ENCODE peak calls at places on chromosomes 3 and 15, in seven cellular contexts. A is IMR-90, W is mesendoderm, Y is trophoblast cell, G is neuronal stem cell, B is mesenchymal stem cell, U is H9. Q is an unnamed sample.

GRCh38 chr3:183481582-183481981 is 53.2 kb upstream of the MCF2L2 start:
- DNase-seq in B (no peak), G (no peak), U (no peak), A (peak), W (no peak), Y (no peak), Q (peak)

GRCh38 chr3:45227946-45228345 is 1.9 kb upstream of the TMEM158 start:
- DNase-seq in Y (peak), A (no peak), W (no peak), U (peak), G (no peak), B (no peak), Q (no peak)

GRCh38 chr3:77825045-77825827 is 785.3 kb downstream of the ROBO2 start:
- DNase-seq in G (no peak), B (peak), A (peak), Y (peak), U (no peak), W (peak), Q (no peak)

GRCh38 chr3:135927170-135927569 is 38.4 kb upstream of the PPP2R3A start:
- DNase-seq in A (peak), G (no peak), W (no peak), Y (peak), U (no peak), B (no peak), Q (no peak)

GRCh38 chr3:112847692-112848091 is 1.0 kb upstream of the CD200R1L start:
- DNase-seq in Y (no peak), G (no peak), A (no peak), W (no peak), B (no peak), U (no peak), Q (no peak)

GRCh38 chr3:12470111-12470510 is 14.2 kb upstream of the TSEN2 start:
- DNase-seq in U (no peak), G (no peak), B (no peak), Y (peak), A (peak), W (no peak), Q (no peak)

GRCh38 chr15:58462973-58463663 is 31.3 kb downstream of the LIPC start:
- DNase-seq in W (no peak), U (no peak), G (no peak), B (no peak), Y (no peak), A (no peak), Q (no peak)

GRCh38 chr3:29453278-29453961 is 172.5 kb downstream of the RBMS3 start:
- DNase-seq in U (no peak), G (no peak), Y (no peak), B (no peak), W (peak), A (no peak), Q (no peak)

GRCh38 chr15:85312925-85313324 is 67.5 kb upstream of the AKAP13 start:
- DNase-seq in A (peak), U (no peak), Y (peak), W (peak), G (no peak), B (peak), Q (no peak)

GRCh38 chr15:31360158-31360561 is 33.5 kb downstream of the KLF13 start:
- DNase-seq in B (no peak), U (no peak), W (no peak), Y (no peak), A (no peak), G (no peak), Q (no peak)

DNA sequence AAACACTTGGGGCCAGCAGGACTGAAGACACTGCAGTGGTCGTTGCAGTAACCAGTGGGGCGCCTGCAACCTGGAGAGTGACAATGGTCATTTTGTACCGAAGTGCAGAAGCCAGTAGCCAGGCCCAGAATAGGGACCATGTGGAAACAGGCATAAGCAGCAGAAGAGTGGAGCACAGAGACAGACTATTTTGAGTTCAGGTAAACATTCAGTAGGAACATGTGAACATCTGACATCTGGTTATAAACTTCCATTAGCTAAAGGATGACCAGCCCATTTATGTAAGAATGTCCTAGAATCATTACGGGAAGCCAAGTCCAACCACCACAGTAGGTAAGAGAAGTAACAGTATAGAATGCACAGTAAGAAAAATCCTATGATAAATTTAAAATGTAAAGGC is 32.4 kb upstream of the TKT start:
- DNase-seq in G (no peak), A (no peak), B (peak), W (no peak), U (no peak), Y (no peak), Q (no peak)
- H2AK5ac ChIP-seq in G (no peak), A (no peak), B (no peak), W (no peak), U (no peak), Y (no peak), Q (no peak)

GRCh38 chr15:74053941-74054529 is 28.3 kb downstream of the GOLGA6A start:
- DNase-seq in W (peak), G (peak), B (peak), U (peak), A (peak), Y (peak), Q (peak)

GRCh38 chr15:74055804-74056203 is 26.5 kb downstream of the GOLGA6A start:
- DNase-seq in B (no peak), G (no peak), U (no peak), A (no peak), W (no peak), Y (no peak), Q (no peak)

GRCh38 chr15:74050127-74050526 is 32.2 kb downstream of the GOLGA6A start:
- DNase-seq in W (no peak), G (no peak), B (no peak), U (no peak), A (no peak), Y (peak), Q (no peak)

GRCh38 chr15:74050835-74051234 is 31.5 kb downstream of the GOLGA6A start:
- DNase-seq in B (no peak), A (no peak), U (no peak), W (no peak), Y (peak), G (no peak), Q (no peak)

GRCh38 chr15:74053497-74053896 is 28.9 kb downstream of the GOLGA6A start:
- DNase-seq in W (no peak), A (no peak), B (no peak), G (no peak), Y (no peak), U (no peak), Q (no peak)
- H2AK5ac ChIP-seq in W (no peak), A (peak), B (no peak), G (no peak), Y (no peak), U (no peak), Q (no peak)

GRCh38 chr3:81024560-81024959 is 736.9 kb downstream of the GBE1 start:
- DNase-seq in B (no peak), U (no peak), Y (no peak), W (no peak), G (no peak), A (no peak), Q (no peak)

GRCh38 chr3:81027344-81027743 is 734.1 kb downstream of the GBE1 start:
- DNase-seq in B (no peak), Y (no peak), W (no peak), A (no peak), G (no peak), U (no peak), Q (no peak)

DNA sequence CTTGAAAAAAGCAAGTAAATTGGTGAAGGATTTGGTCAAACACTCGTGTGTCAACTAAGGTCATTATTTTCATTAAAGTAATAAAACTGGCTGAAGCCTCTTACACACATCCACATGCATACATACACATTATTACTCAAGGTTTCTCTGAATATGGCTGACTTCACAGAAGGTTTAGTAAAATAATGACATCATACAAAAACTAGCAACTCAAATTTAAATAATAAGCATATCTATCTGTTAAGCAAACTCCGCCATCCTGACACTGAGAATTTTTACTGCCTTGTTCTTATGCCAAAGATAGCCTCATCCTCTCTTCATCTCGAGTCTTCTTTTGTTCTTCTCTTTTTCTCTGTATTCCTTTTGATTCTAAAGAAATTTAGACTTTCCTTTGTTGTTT is 739.1 kb downstream of the GBE1 start:
- DNase-seq in B (no peak), A (no peak), U (no peak), Y (no peak), W (no peak), G (no peak), Q (no peak)
- H2AK5ac ChIP-seq in B (no peak), A (no peak), U (no peak), Y (no peak), W (no peak), G (no peak), Q (no peak)

DNA sequence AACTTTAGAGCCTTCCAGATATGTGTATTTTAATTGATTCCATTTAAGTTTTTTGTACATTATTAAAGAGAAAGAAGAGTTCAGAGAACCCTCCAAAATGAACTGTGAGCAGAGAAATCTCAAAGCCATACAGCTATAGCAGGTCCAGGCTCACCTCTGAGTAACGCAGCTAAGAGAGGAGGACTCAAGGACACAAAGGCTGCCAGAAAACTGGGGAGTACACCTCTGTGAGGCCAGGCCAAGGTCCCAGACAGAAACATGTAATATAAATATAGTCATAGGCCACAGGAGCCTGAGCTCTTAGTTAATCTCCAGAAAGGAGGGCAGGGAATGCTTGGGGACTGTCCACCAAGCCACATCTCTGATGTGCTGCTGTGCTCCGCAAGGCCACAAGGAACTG is 66.5 kb downstream of the TMEM39A start:
- DNase-seq in B (no peak), G (no peak), A (no peak), Y (no peak), U (no peak), W (no peak), Q (no peak)
- H2AK5ac ChIP-seq in B (no peak), G (no peak), A (no peak), Y (no peak), U (no peak), W (no peak), Q (no peak)

GRCh38 chr3:51712020-51712385 is 5.1 kb downstream of the GRM2 start:
- DNase-seq in G (no peak), Y (no peak), B (no peak), A (no peak), W (no peak), U (no peak), Q (no peak)

GRCh38 chr3:51712511-51712931 is 5.7 kb downstream of the GRM2 start:
- DNase-seq in U (no peak), Y (no peak), G (no peak), W (no peak), A (no peak), B (no peak), Q (peak)

GRCh38 chr3:51710631-51711351 is 3.9 kb downstream of the GRM2 start:
- DNase-seq in Y (no peak), G (no peak), A (no peak), U (peak), W (peak), B (no peak), Q (no peak)

GRCh38 chr3:51711352-51712019 is 4.6 kb downstream of the GRM2 start:
- DNase-seq in A (no peak), U (no peak), Y (no peak), G (no peak), W (no peak), B (no peak), Q (no peak)

DNA sequence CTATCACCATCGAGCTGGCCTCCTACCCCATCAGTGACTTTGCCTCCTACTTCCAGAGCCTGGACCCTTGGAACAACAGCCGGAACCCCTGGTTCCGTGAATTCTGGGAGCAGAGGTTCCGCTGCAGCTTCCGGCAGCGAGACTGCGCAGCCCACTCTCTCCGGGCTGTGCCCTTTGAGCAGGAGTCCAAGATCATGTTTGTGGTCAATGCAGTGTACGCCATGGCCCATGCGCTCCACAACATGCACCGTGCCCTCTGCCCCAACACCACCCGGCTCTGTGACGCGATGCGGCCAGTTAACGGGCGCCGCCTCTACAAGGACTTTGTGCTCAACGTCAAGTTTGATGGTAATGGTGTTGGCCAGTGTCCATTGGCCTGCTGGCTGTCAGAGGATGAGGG is 6.1 kb downstream of the GRM2 start:
- DNase-seq in B (no peak), A (no peak), Y (no peak), G (no peak), U (no peak), W (no peak), Q (peak)
- H2AK5ac ChIP-seq in B (no peak), A (no peak), Y (no peak), G (no peak), U (no peak), W (no peak), Q (no peak)

GRCh38 chr3:142296507-142296906 is 71.1 kb upstream of the GK5 start:
- DNase-seq in W (no peak), Y (no peak), U (no peak), G (no peak), B (no peak), A (no peak), Q (no peak)
- H2AK5ac ChIP-seq in W (no peak), Y (no peak), U (no peak), G (no peak), B (no peak), A (no peak), Q (no peak)

Q was measured in H1.